ENCODE peak calls at places on chromosome 12, in six cellular contexts. O, M, C, N, U and G are unnamed samples. For H3K4me1, the result is how much of the 10 kb centered on the place peaks cover.

GRCh38 chr12:7542813-7543212 is 39.2 kb upstream of the CD163 start:
- DNase-seq in O (no peak), N (no peak), M (no peak), C (no peak), U (no peak), G (no peak)

GRCh38 chr12:109481863-109482262 is 4.4 kb downstream of the UBE3B start:
- DNase-seq in N (no peak), U (no peak), O (no peak), C (no peak), M (no peak), G (no peak)

GRCh38 chr12:50017653-50018052 is 7.6 kb downstream of the RACGAP1 start:
- DNase-seq in U (no peak), O (no peak), M (no peak), N (no peak), C (no peak), G (no peak)

GRCh38 chr12:19198272-19198671 is 68.7 kb downstream of the PLEKHA5 start:
- DNase-seq in O (no peak), N (no peak), U (no peak), M (no peak), C (no peak), G (no peak)

GRCh38 chr12:94074970-94075695 is 73.2 kb upstream of the PLXNC1 start:
- DNase-seq in N (peak), C (peak), M (no peak), O (no peak), U (peak), G (no peak)

GRCh38 chr12:75505706-75506312 is 5.6 kb downstream of the KRR1 start:
- DNase-seq in O (no peak), N (no peak), M (no peak), U (no peak), C (no peak), G (peak)

GRCh38 chr12:48979602-48980388 is 1.7 kb downstream of the WNT1 start:
- DNase-seq in N (peak), C (no peak), O (no peak), M (peak), U (peak), G (peak)

GRCh38 chr12:104730761-104731160 is 227.3 kb downstream of the SLC41A2 start:
- DNase-seq in N (no peak), U (no peak), O (no peak), M (no peak), C (no peak), G (no peak)

GRCh38 chr12:56838602-56839488 is 75.7 kb downstream of the HSD17B6 start:
- DNase-seq in C (no peak), O (no peak), U (no peak), N (no peak), M (no peak), G (no peak)

GRCh38 chr12:62711626-62712305 is 223.2 kb downstream of the PPM1H start:
- DNase-seq in U (no peak), O (no peak), C (no peak), N (no peak), M (no peak), G (no peak)

GRCh38 chr12:96343347-96343954 is 56.8 kb downstream of the CDK17 start:
- DNase-seq in U (no peak), M (no peak), C (no peak), N (no peak), O (peak), G (no peak)

GRCh38 chr12:93537769-93538168 is 34.7 kb upstream of the SOCS2 start:
- DNase-seq in C (no peak), U (no peak), O (no peak), N (peak), M (no peak), G (no peak)

GRCh38 chr12:6044082-6044481 is 80.4 kb downstream of the VWF start:
- DNase-seq in U (peak), M (no peak), O (no peak), C (no peak), N (no peak), G (no peak)

GRCh38 chr12:62291888-62292760 is 31.9 kb downstream of the USP15 start:
- DNase-seq in N (no peak), M (no peak), O (no peak), C (no peak), U (peak), G (no peak)

GRCh38 chr12:67357726-67358125 is 88.6 kb downstream of the CAND1 start:
- DNase-seq in O (no peak), M (no peak), C (no peak), U (no peak), N (no peak), G (no peak)

GRCh38 chr12:121753844-121754264 is 39.6 kb downstream of the RHOF start:
- DNase-seq in O (no peak), N (no peak), U (peak), C (peak), M (no peak), G (no peak)

GRCh38 chr12:92543359-92543758 is 159.4 kb upstream of the PLEKHG7 start:
- DNase-seq in M (no peak), C (no peak), U (no peak), O (no peak), N (no peak), G (no peak)

GRCh38 chr12:106311139-106311538 is 8.6 kb downstream of the TCP11L2 start:
- DNase-seq in O (no peak), C (no peak), U (no peak), N (no peak), M (no peak), G (no peak)

GRCh38 chr12:106307176-106307575 is 4.6 kb downstream of the TCP11L2 start:
- DNase-seq in M (no peak), C (no peak), O (no peak), N (no peak), U (no peak), G (no peak)

GRCh38 chr12:106308611-106309010 is 6.1 kb downstream of the TCP11L2 start:
- DNase-seq in U (no peak), M (no peak), C (no peak), O (no peak), N (no peak), G (no peak)

GRCh38 chr12:106310687-106311086 is 8.2 kb downstream of the TCP11L2 start:
- DNase-seq in U (no peak), M (no peak), O (no peak), N (no peak), C (no peak), G (no peak)

GRCh38 chr12:106309671-106310313 is 7.3 kb downstream of the TCP11L2 start:
- DNase-seq in C (no peak), N (no peak), U (peak), M (no peak), O (no peak), G (no peak)
- H3K4me1 ChIP-seq in C (under half), N (under half), U (half or more), M (under half), O (under half), G (under half)

GRCh38 chr12:114743799-114744198 is 59.8 kb upstream of the TBX3 start:
- DNase-seq in O (no peak), C (no peak), M (no peak), U (no peak), N (no peak), G (no peak)
- H3K4me1 ChIP-seq in O (under half), C (under half), M (under half), U (under half), N (under half), G (under half)

GRCh38 chr12:55817352-55818139 is at the start of the genes ORMDL2 and SARNP:
- DNase-seq in M (peak), U (peak), N (peak), C (peak), O (peak), G (peak)
- H3K4me1 ChIP-seq in M (under half), U (under half), N (under half), C (under half), O (under half), G (under half)

DNA sequence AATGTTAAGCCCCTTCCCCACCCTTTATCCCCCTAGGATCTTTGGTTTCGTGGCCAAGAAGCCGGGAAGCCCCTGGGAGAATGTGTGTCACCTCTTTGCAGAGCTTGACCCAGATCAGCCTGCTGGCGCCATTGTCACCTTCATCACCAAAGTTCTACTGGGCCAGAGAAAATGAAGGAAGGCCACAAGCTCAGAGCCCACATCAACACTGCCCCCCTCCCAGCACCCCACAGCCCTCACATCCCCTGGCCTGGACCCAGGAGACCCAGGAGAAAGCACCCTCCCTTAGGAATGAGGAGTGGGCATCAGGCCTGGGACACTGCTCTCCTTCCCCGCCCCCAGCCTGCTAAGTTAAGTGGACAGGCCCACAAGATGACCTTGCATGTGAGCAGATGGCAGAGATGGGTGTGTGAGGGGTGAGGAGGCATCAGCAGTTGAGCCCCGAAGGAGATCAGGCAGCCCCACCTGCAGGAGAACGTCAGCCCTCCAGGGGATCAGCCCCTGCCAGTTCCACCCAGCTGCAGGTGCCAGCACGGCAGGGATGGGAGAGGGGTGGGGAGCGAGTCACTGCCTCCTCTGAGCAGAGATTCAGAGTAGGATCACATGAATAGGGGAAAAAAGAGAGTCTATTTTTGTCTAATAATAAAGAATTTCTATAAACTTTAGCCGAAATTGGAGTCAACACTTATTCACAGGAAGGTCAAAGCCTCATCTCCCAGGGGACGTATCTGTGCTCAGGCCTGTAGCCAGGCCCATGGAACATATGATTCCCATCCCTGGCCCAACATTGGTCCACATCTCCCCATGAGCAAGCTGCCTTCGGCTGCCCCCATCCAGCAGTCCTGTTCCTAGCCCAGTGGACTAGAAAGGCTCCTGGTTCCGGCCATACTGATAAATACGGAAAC is 14.1 kb downstream of the TNS2 start:
- DNase-seq in O (no peak), N (no peak), M (no peak), C (peak), U (peak), G (no peak)
- H3K4me1 ChIP-seq in O (under half), N (under half), M (under half), C (under half), U (half or more), G (under half)

GRCh38 chr12:4979737-4980136 is 63.9 kb upstream of the KCNA5 start:
- DNase-seq in O (peak), C (no peak), M (no peak), U (no peak), N (no peak), G (no peak)

GRCh38 chr12:4987076-4987775 is 56.5 kb upstream of the KCNA5 start:
- DNase-seq in N (no peak), C (no peak), M (no peak), O (no peak), U (no peak), G (no peak)

GRCh38 chr12:4984971-4985370 is 58.7 kb upstream of the KCNA5 start:
- DNase-seq in U (no peak), N (no peak), O (no peak), M (no peak), C (no peak), G (no peak)

GRCh38 chr12:4985820-4986219 is 57.9 kb upstream of the KCNA5 start:
- DNase-seq in U (no peak), N (no peak), O (peak), C (no peak), M (no peak), G (no peak)

DNA sequence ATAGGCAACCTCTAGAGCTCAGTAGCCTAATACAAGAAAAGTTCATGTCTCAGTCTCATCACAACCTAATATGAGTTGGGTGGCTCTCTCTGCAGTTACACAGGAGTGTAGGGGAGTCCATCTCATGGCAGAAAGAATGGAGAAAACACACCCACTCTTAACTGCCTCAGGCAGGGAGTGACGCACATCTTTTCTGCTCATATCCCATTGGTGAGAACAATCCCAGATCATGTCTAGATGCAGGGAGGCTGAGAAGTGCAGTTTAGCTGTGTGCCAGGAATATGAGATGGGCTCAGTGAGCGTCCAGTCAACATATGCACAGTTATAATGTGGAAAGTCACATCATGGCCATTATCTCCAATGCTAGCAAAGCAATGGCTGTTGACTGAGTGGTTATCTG is 59.3 kb upstream of the KCNA5 start:
- DNase-seq in C (no peak), U (no peak), N (no peak), O (no peak), M (no peak), G (no peak)
- H3K4me1 ChIP-seq in C (under half), U (under half), N (under half), O (under half), M (under half), G (under half)

GRCh38 chr12:123094349-123095073 is 56.4 kb downstream of the PITPNM2 start:
- DNase-seq in O (no peak), N (no peak), U (peak), M (no peak), C (no peak), G (no peak)
- H3K4me1 ChIP-seq in O (under half), N (under half), U (half or more), M (under half), C (under half), G (under half)